ENCODE peak calls at places on chromosomes 1 and 21, in seven cellular contexts. Q is gastroesophageal sphincter; T is mucosa of descending colon; O is naive thymus-derived CD4-positive, alpha-beta T cell; D is activated T-cell treated with anti-CD3 and anti-CD28 coated beads, Interleukin-2, amount 50 U/mL, for 4 hours; L is esophagus mucosa; B is sciatic nerve. C is an unnamed sample.

GRCh38 chr1:208183977-208184901 is 59.9 kb downstream of the PLXNA2 start:
- ATAC-seq in O (no peak), D (no peak), Q (peak; percentile 90), L (peak; percentile 99), B (peak; percentile 92), T (peak; percentile 93), C (no peak)

GRCh38 chr1:172670316-172670715 is 11.4 kb downstream of the FASLG start:
- ATAC-seq in L (no peak), O (peak; percentile 60), T (peak; percentile 23), B (no peak), D (peak; percentile 68), Q (no peak), C (peak; percentile 46)

GRCh38 chr1:90718411-90719320 is 1.6 kb upstream of the BARHL2 start:
- ATAC-seq in O (no peak), Q (no peak), L (no peak), T (peak; percentile 29), B (peak; percentile 13), D (no peak), C (no peak)

GRCh38 chr1:41454406-41454805 is 30.1 kb downstream of the EDN2 start:
- ATAC-seq in D (no peak), O (no peak), B (peak; percentile 93), T (peak; percentile 92), Q (no peak), L (no peak), C (no peak)

GRCh38 chr1:203462878-203463277 is 12.7 kb upstream of the PRELP start:
- ATAC-seq in D (no peak), O (no peak), B (no peak), Q (peak; percentile 44), L (peak; percentile 52), T (no peak), C (no peak)

GRCh38 chr1:232725303-232726047 is 79.7 kb upstream of the MAP10 start:
- ATAC-seq in O (no peak), D (peak; percentile 10), B (no peak), Q (no peak), L (no peak), T (no peak), C (no peak)

GRCh38 chr1:154490327-154490726 is 11.7 kb upstream of the TDRD10 start:
- ATAC-seq in T (no peak), D (no peak), O (no peak), B (no peak), L (no peak), Q (no peak), C (no peak)

GRCh38 chr21:28952686-28953085 is 40.0 kb downstream of the LTN1 start:
- ATAC-seq in T (no peak), D (no peak), L (no peak), Q (no peak), B (no peak), O (no peak), C (no peak)

GRCh38 chr1:56302878-56303277 is 276.5 kb downstream of the PLPP3 start:
- ATAC-seq in D (no peak), O (no peak), T (no peak), B (no peak), Q (no peak), L (no peak), C (no peak)

GRCh38 chr1:2504949-2505272 is 21.5 kb downstream of the PANK4 start:
- ATAC-seq in B (no peak), T (no peak), Q (no peak), O (no peak), L (no peak), D (no peak), C (no peak)

GRCh38 chr1:170321113-170321512 is 175.4 kb downstream of the NTMT2 start:
- ATAC-seq in L (no peak), B (no peak), T (no peak), Q (no peak), O (no peak), D (no peak), C (no peak)